ENCODE peak calls at places on chromosomes 12 and 14, in nine cellular contexts. One of them, this sample, is unnamed. For H3K27me3, the result is how much of the 10 kb centered on the place peaks cover.

GRCh38 chr12:30525171-30525570 is 170.5 kb downstream of the IPO8 start:
- DNase-seq in body of pancreas: peak
- DNase-seq in fibroblast of lung: no peak
- DNase-seq in GM23248: no peak
- DNase-seq in brain microvascular endothelial cell: no peak
- DNase-seq in heart left ventricle: no peak
- DNase-seq in effector memory CD4-positive, alpha-beta T cell: no peak
- DNase-seq in ovary: peak
- DNase-seq in esophagus squamous epithelium: no peak
- DNase-seq in this sample: no peak

GRCh38 chr12:77625441-77625840 is 205.3 kb upstream of the NAV3 start:
- DNase-seq in body of pancreas: no peak
- DNase-seq in fibroblast of lung: peak
- DNase-seq in GM23248: peak
- DNase-seq in brain microvascular endothelial cell: peak
- DNase-seq in heart left ventricle: no peak
- DNase-seq in effector memory CD4-positive, alpha-beta T cell: no peak
- DNase-seq in ovary: no peak
- DNase-seq in esophagus squamous epithelium: no peak
- DNase-seq in this sample: no peak

GRCh38 chr14:60654303-60654925 is 5.1 kb upstream of the SIX1 start:
- DNase-seq in body of pancreas: no peak
- DNase-seq in fibroblast of lung: no peak
- DNase-seq in GM23248: peak
- DNase-seq in brain microvascular endothelial cell: no peak
- DNase-seq in heart left ventricle: no peak
- DNase-seq in effector memory CD4-positive, alpha-beta T cell: no peak
- DNase-seq in ovary: no peak
- DNase-seq in esophagus squamous epithelium: no peak
- DNase-seq in this sample: no peak

GRCh38 chr12:30824311-30824710 is 69.6 kb upstream of the CAPRIN2 start:
- DNase-seq in body of pancreas: no peak
- DNase-seq in fibroblast of lung: no peak
- DNase-seq in GM23248: no peak
- DNase-seq in brain microvascular endothelial cell: no peak
- DNase-seq in heart left ventricle: no peak
- DNase-seq in effector memory CD4-positive, alpha-beta T cell: no peak
- DNase-seq in ovary: no peak
- DNase-seq in esophagus squamous epithelium: no peak
- DNase-seq in this sample: no peak

GRCh38 chr14:78324353-78324752 is 154.2 kb downstream of the NRXN3 start:
- DNase-seq in body of pancreas: no peak
- DNase-seq in fibroblast of lung: no peak
- DNase-seq in GM23248: no peak
- DNase-seq in brain microvascular endothelial cell: no peak
- DNase-seq in heart left ventricle: no peak
- DNase-seq in effector memory CD4-positive, alpha-beta T cell: no peak
- DNase-seq in ovary: no peak
- DNase-seq in esophagus squamous epithelium: no peak
- DNase-seq in this sample: no peak

GRCh38 chr12:91778938-91779400 is 366.7 kb downstream of the BTG1 start:
- DNase-seq in body of pancreas: peak
- DNase-seq in fibroblast of lung: peak
- DNase-seq in GM23248: peak
- DNase-seq in brain microvascular endothelial cell: peak
- DNase-seq in heart left ventricle: no peak
- DNase-seq in effector memory CD4-positive, alpha-beta T cell: peak
- DNase-seq in ovary: no peak
- DNase-seq in esophagus squamous epithelium: no peak
- DNase-seq in this sample: no peak

GRCh38 chr14:81161749-81162148 is 59.0 kb downstream of the GTF2A1 start:
- DNase-seq in body of pancreas: no peak
- DNase-seq in fibroblast of lung: no peak
- DNase-seq in GM23248: no peak
- DNase-seq in brain microvascular endothelial cell: no peak
- DNase-seq in heart left ventricle: no peak
- DNase-seq in effector memory CD4-positive, alpha-beta T cell: no peak
- DNase-seq in ovary: no peak
- DNase-seq in esophagus squamous epithelium: no peak
- DNase-seq in this sample: no peak

GRCh38 chr12:84638811-84639368 is 273.7 kb downstream of the SLC6A15 start:
- DNase-seq in body of pancreas: no peak
- DNase-seq in fibroblast of lung: peak
- DNase-seq in GM23248: peak
- DNase-seq in brain microvascular endothelial cell: peak
- DNase-seq in heart left ventricle: no peak
- DNase-seq in effector memory CD4-positive, alpha-beta T cell: no peak
- DNase-seq in ovary: no peak
- DNase-seq in esophagus squamous epithelium: no peak
- DNase-seq in this sample: no peak

GRCh38 chr14:58978336-58978735 is 210.1 kb upstream of the DAAM1 start:
- DNase-seq in body of pancreas: peak
- DNase-seq in fibroblast of lung: peak
- DNase-seq in GM23248: no peak
- DNase-seq in brain microvascular endothelial cell: no peak
- DNase-seq in heart left ventricle: peak
- DNase-seq in effector memory CD4-positive, alpha-beta T cell: no peak
- DNase-seq in ovary: peak
- DNase-seq in esophagus squamous epithelium: no peak
- DNase-seq in this sample: peak

GRCh38 chr12:12210983-12211382 is 55.9 kb downstream of the LRP6 start:
- DNase-seq in body of pancreas: no peak
- DNase-seq in fibroblast of lung: no peak
- DNase-seq in GM23248: no peak
- DNase-seq in brain microvascular endothelial cell: no peak
- DNase-seq in heart left ventricle: no peak
- DNase-seq in effector memory CD4-positive, alpha-beta T cell: no peak
- DNase-seq in ovary: no peak
- DNase-seq in esophagus squamous epithelium: no peak
- DNase-seq in this sample: no peak

GRCh38 chr14:35331605-35332516 is 39.7 kb downstream of the PSMA6 start:
- DNase-seq in body of pancreas: peak
- DNase-seq in fibroblast of lung: peak
- DNase-seq in GM23248: peak
- DNase-seq in brain microvascular endothelial cell: peak
- DNase-seq in heart left ventricle: no peak
- DNase-seq in effector memory CD4-positive, alpha-beta T cell: no peak
- DNase-seq in ovary: no peak
- DNase-seq in esophagus squamous epithelium: no peak
- DNase-seq in this sample: no peak

GRCh38 chr12:131082795-131083194 is 129.1 kb downstream of the ADGRD1 start:
- DNase-seq in body of pancreas: no peak
- DNase-seq in fibroblast of lung: no peak
- DNase-seq in GM23248: no peak
- DNase-seq in brain microvascular endothelial cell: no peak
- DNase-seq in heart left ventricle: peak
- DNase-seq in effector memory CD4-positive, alpha-beta T cell: no peak
- DNase-seq in ovary: no peak
- DNase-seq in esophagus squamous epithelium: no peak
- DNase-seq in this sample: no peak

GRCh38 chr12:79691299-79692248 is 810 bp upstream of the PAWR start:
- DNase-seq in body of pancreas: no peak
- DNase-seq in fibroblast of lung: peak
- DNase-seq in GM23248: peak
- DNase-seq in brain microvascular endothelial cell: peak
- DNase-seq in heart left ventricle: no peak
- DNase-seq in effector memory CD4-positive, alpha-beta T cell: no peak
- DNase-seq in ovary: no peak
- DNase-seq in esophagus squamous epithelium: no peak
- DNase-seq in this sample: peak

GRCh38 chr12:84077692-84078091 is 834.9 kb downstream of the SLC6A15 start:
- DNase-seq in body of pancreas: no peak
- DNase-seq in fibroblast of lung: peak
- DNase-seq in GM23248: peak
- DNase-seq in brain microvascular endothelial cell: no peak
- DNase-seq in heart left ventricle: no peak
- DNase-seq in effector memory CD4-positive, alpha-beta T cell: no peak
- DNase-seq in ovary: no peak
- DNase-seq in esophagus squamous epithelium: no peak
- DNase-seq in this sample: no peak

GRCh38 chr14:23494223-23494622 is 24.7 kb downstream of the NGDN start:
- DNase-seq in body of pancreas: no peak
- DNase-seq in fibroblast of lung: no peak
- DNase-seq in GM23248: no peak
- DNase-seq in brain microvascular endothelial cell: peak
- DNase-seq in heart left ventricle: no peak
- DNase-seq in effector memory CD4-positive, alpha-beta T cell: no peak
- DNase-seq in ovary: no peak
- DNase-seq in esophagus squamous epithelium: no peak
- DNase-seq in this sample: no peak

GRCh38 chr12:12992418-12993175 is 7.5 kb downstream of the HEBP1 start:
- DNase-seq in body of pancreas: peak
- DNase-seq in fibroblast of lung: peak
- DNase-seq in GM23248: peak
- DNase-seq in brain microvascular endothelial cell: peak
- DNase-seq in heart left ventricle: peak
- DNase-seq in effector memory CD4-positive, alpha-beta T cell: no peak
- DNase-seq in ovary: peak
- DNase-seq in esophagus squamous epithelium: no peak
- DNase-seq in this sample: peak

GRCh38 chr14:38070213-38070612 is 137.5 kb upstream of the SSTR1 start:
- DNase-seq in body of pancreas: no peak
- DNase-seq in fibroblast of lung: no peak
- DNase-seq in GM23248: peak
- DNase-seq in brain microvascular endothelial cell: no peak
- DNase-seq in heart left ventricle: no peak
- DNase-seq in effector memory CD4-positive, alpha-beta T cell: no peak
- DNase-seq in ovary: no peak
- DNase-seq in esophagus squamous epithelium: no peak
- DNase-seq in this sample: no peak

GRCh38 chr12:119014368-119014767 is 33.0 kb downstream of the SRRM4 start:
- DNase-seq in body of pancreas: no peak
- DNase-seq in fibroblast of lung: no peak
- DNase-seq in GM23248: no peak
- DNase-seq in brain microvascular endothelial cell: no peak
- DNase-seq in heart left ventricle: no peak
- DNase-seq in effector memory CD4-positive, alpha-beta T cell: no peak
- DNase-seq in ovary: no peak
- DNase-seq in esophagus squamous epithelium: no peak
- DNase-seq in this sample: no peak

GRCh38 chr12:25583545-25583944 is 30.5 kb upstream of the LMNTD1 start:
- DNase-seq in body of pancreas: peak
- DNase-seq in fibroblast of lung: peak
- DNase-seq in GM23248: no peak
- DNase-seq in brain microvascular endothelial cell: peak
- DNase-seq in heart left ventricle: no peak
- DNase-seq in effector memory CD4-positive, alpha-beta T cell: no peak
- DNase-seq in ovary: peak
- DNase-seq in esophagus squamous epithelium: no peak
- DNase-seq in this sample: no peak

GRCh38 chr14:74412753-74413152 is 13.3 kb downstream of the SYNDIG1L start:
- DNase-seq in body of pancreas: no peak
- DNase-seq in fibroblast of lung: no peak
- DNase-seq in GM23248: no peak
- DNase-seq in brain microvascular endothelial cell: no peak
- DNase-seq in heart left ventricle: no peak
- DNase-seq in effector memory CD4-positive, alpha-beta T cell: no peak
- DNase-seq in ovary: no peak
- DNase-seq in esophagus squamous epithelium: no peak
- DNase-seq in this sample: no peak
- H3K27me3 ChIP-seq in body of pancreas: under half
- H3K27me3 ChIP-seq in fibroblast of lung: under half
- H3K27me3 ChIP-seq in GM23248: under half
- H3K27me3 ChIP-seq in brain microvascular endothelial cell: under half
- H3K27me3 ChIP-seq in heart left ventricle: under half
- H3K27me3 ChIP-seq in effector memory CD4-positive, alpha-beta T cell: under half
- H3K27me3 ChIP-seq in ovary: under half
- H3K27me3 ChIP-seq in esophagus squamous epithelium: under half
- H3K27me3 ChIP-seq in this sample: under half

GRCh38 chr14:64841772-64842490 is 37.8 kb downstream of the SPTB start:
- DNase-seq in body of pancreas: no peak
- DNase-seq in fibroblast of lung: no peak
- DNase-seq in GM23248: peak
- DNase-seq in brain microvascular endothelial cell: no peak
- DNase-seq in heart left ventricle: peak
- DNase-seq in effector memory CD4-positive, alpha-beta T cell: no peak
- DNase-seq in ovary: no peak
- DNase-seq in esophagus squamous epithelium: no peak
- DNase-seq in this sample: peak
- H3K27me3 ChIP-seq in body of pancreas: under half
- H3K27me3 ChIP-seq in fibroblast of lung: under half
- H3K27me3 ChIP-seq in GM23248: half or more
- H3K27me3 ChIP-seq in brain microvascular endothelial cell: under half
- H3K27me3 ChIP-seq in heart left ventricle: under half
- H3K27me3 ChIP-seq in effector memory CD4-positive, alpha-beta T cell: under half
- H3K27me3 ChIP-seq in ovary: under half
- H3K27me3 ChIP-seq in esophagus squamous epithelium: under half
- H3K27me3 ChIP-seq in this sample: under half

DNA sequence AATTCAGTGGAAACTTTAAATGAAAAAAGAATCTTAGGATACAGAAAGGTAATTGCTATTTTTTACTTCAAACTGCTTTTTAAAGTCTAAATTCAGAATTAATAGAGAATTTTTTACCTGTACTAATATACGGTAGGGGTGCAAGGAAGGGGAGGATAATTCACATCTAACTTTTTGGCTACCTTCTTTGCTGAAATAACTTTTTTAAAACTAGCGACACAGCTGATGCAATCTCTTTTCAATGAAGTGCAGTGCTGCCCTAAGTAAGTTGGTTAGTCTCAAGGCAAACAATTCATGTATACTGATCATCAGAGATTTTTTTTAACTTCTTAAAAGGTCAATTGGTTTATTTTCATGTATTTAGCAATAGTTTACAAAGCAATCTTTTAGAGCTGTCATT is 119.8 kb downstream of the NEDD1 start:
- DNase-seq in body of pancreas: no peak
- DNase-seq in fibroblast of lung: no peak
- DNase-seq in GM23248: no peak
- DNase-seq in brain microvascular endothelial cell: no peak
- DNase-seq in heart left ventricle: no peak
- DNase-seq in effector memory CD4-positive, alpha-beta T cell: no peak
- DNase-seq in ovary: no peak
- DNase-seq in esophagus squamous epithelium: no peak
- DNase-seq in this sample: no peak
- H3K27me3 ChIP-seq in body of pancreas: under half
- H3K27me3 ChIP-seq in fibroblast of lung: under half
- H3K27me3 ChIP-seq in GM23248: under half
- H3K27me3 ChIP-seq in brain microvascular endothelial cell: under half
- H3K27me3 ChIP-seq in heart left ventricle: under half
- H3K27me3 ChIP-seq in effector memory CD4-positive, alpha-beta T cell: under half
- H3K27me3 ChIP-seq in ovary: under half
- H3K27me3 ChIP-seq in esophagus squamous epithelium: under half
- H3K27me3 ChIP-seq in this sample: under half

GRCh38 chr14:97762386-97762785 is 965.2 kb downstream of the VRK1 start:
- DNase-seq in body of pancreas: no peak
- DNase-seq in fibroblast of lung: no peak
- DNase-seq in GM23248: no peak
- DNase-seq in brain microvascular endothelial cell: no peak
- DNase-seq in heart left ventricle: no peak
- DNase-seq in effector memory CD4-positive, alpha-beta T cell: no peak
- DNase-seq in ovary: no peak
- DNase-seq in esophagus squamous epithelium: no peak
- DNase-seq in this sample: no peak

GRCh38 chr14:97760050-97760449 is 962.9 kb downstream of the VRK1 start:
- DNase-seq in body of pancreas: no peak
- DNase-seq in fibroblast of lung: no peak
- DNase-seq in GM23248: no peak
- DNase-seq in brain microvascular endothelial cell: no peak
- DNase-seq in heart left ventricle: no peak
- DNase-seq in effector memory CD4-positive, alpha-beta T cell: no peak
- DNase-seq in ovary: no peak
- DNase-seq in esophagus squamous epithelium: no peak
- DNase-seq in this sample: no peak

GRCh38 chr14:97757491-97757890 is 960.3 kb downstream of the VRK1 start:
- DNase-seq in body of pancreas: no peak
- DNase-seq in fibroblast of lung: no peak
- DNase-seq in GM23248: no peak
- DNase-seq in brain microvascular endothelial cell: no peak
- DNase-seq in heart left ventricle: no peak
- DNase-seq in effector memory CD4-positive, alpha-beta T cell: no peak
- DNase-seq in ovary: no peak
- DNase-seq in esophagus squamous epithelium: no peak
- DNase-seq in this sample: no peak
- H3K27me3 ChIP-seq in body of pancreas: under half
- H3K27me3 ChIP-seq in fibroblast of lung: under half
- H3K27me3 ChIP-seq in GM23248: under half
- H3K27me3 ChIP-seq in brain microvascular endothelial cell: under half
- H3K27me3 ChIP-seq in heart left ventricle: under half
- H3K27me3 ChIP-seq in effector memory CD4-positive, alpha-beta T cell: under half
- H3K27me3 ChIP-seq in ovary: under half
- H3K27me3 ChIP-seq in esophagus squamous epithelium: under half
- H3K27me3 ChIP-seq in this sample: under half